ENCODE peak calls at places on chromosomes 16 and 17, in ten cellular contexts. N is CD4-positive, alpha-beta T cell; I is iPS DF 6.9; P is NCI-H1105 treated with DMSO at 0.1 percent for 48 hours; B is transverse colon; H is fibroblast of pulmonary artery; J is NCI-H748 treated with DMSO at 0.1 percent for 48 hours; S is GM19239; E is mesendoderm; M is T-helper 17 cell. U is an unnamed sample.

GRCh38 chr17:36578671-36579070 is 13.0 kb upstream of the DHRS11 start:
- DNase-seq in N (no peak), I (no peak), P (no peak), B (no peak), H (no peak), J (no peak), S (no peak), E (no peak), M (no peak), U (peak; percentile 37)

GRCh38 chr16:75733305-75734141 is 7.2 kb upstream of the CPHXL start:
- DNase-seq in N (no peak), I (no peak), P (no peak), B (no peak), H (peak; percentile 37), J (no peak), S (no peak), E (peak; percentile 2), M (no peak), U (peak; percentile 97)

GRCh38 chr17:2027528-2028233 is 2.3 kb upstream of the DPH1 start:
- DNase-seq in N (no peak), I (no peak), P (no peak), B (no peak), H (no peak), J (no peak), S (no peak), E (no peak), M (no peak), U (no peak)

GRCh38 chr17:50189396-50190277 is 11.8 kb downstream of the COL1A1 start:
- DNase-seq in N (no peak), I (no peak), P (no peak), B (no peak), H (no peak), J (no peak), S (no peak), E (no peak), M (no peak), U (peak; percentile 69)

GRCh38 chr17:31559647-31560501 is 168.4 kb downstream of the RAB11FIP4 start:
- DNase-seq in N (no peak), I (no peak), P (no peak), B (no peak), H (no peak), J (no peak), S (no peak), E (peak; percentile 38), M (no peak), U (no peak)

GRCh38 chr16:68399456-68399855 is 48.9 kb downstream of the SMPD3 start:
- DNase-seq in N (no peak), I (no peak), P (no peak), B (no peak), H (no peak), J (no peak), S (no peak), E (peak; percentile 32), M (no peak), U (peak; percentile 10)

GRCh38 chr16:85902366-85903155 is 3.6 kb downstream of the IRF8 start:
- DNase-seq in N (peak; percentile 15), I (no peak), P (no peak), B (peak; percentile 67), H (peak; percentile 8), J (no peak), S (peak; percentile 83), E (no peak), M (no peak), U (no peak)

GRCh38 chr17:31318298-31319190 is 2.9 kb downstream of the EVI2A start:
- DNase-seq in N (peak; percentile 55), I (no peak), P (peak; percentile 67), B (peak; percentile 46), H (peak; percentile 90), J (no peak), S (no peak), E (peak; percentile 18), M (no peak), U (peak; percentile 95)

GRCh38 chr17:56744721-56745120 is 89.0 kb downstream of the C17orf67 start:
- DNase-seq in N (no peak), I (no peak), P (no peak), B (no peak), H (no peak), J (no peak), S (no peak), E (no peak), M (no peak), U (no peak)

GRCh38 chr16:85462405-85463227 is 150.5 kb upstream of the GSE1 start:
- DNase-seq in N (no peak), I (no peak), P (peak; percentile 79), B (no peak), H (no peak), J (peak; percentile 27), S (no peak), E (peak; percentile 57), M (no peak), U (no peak)

GRCh38 chr17:73203135-73203787 is 10.4 kb downstream of the COG1 start:
- DNase-seq in N (no peak), I (no peak), P (no peak), B (peak; percentile 76), H (peak; percentile 58), J (no peak), S (no peak), E (no peak), M (no peak), U (peak; percentile 51)

GRCh38 chr17:50151937-50152547 is 1.6 kb upstream of the PPP1R9B start:
- DNase-seq in N (peak; percentile 42), I (no peak), P (peak; percentile 83), B (peak; percentile 90), H (peak; percentile 91), J (peak; percentile 82), S (no peak), E (peak; percentile 98), M (no peak), U (peak; percentile 86)

U was measured in fibroblast of the aortic adventitia.